ENCODE peak calls at places on chromosomes 5 and 9, in nine cellular contexts. T is NB4; S is iPS-NIHi11; Z is fibroblast of lung; Q is body of pancreas; U is T-helper 9 cell; A is M059J; G is A172; I is effector memory CD4-positive, alpha-beta T cell. O is an unnamed sample.

GRCh38 chr5:10695759-10696543 is 65.1 kb downstream of the DAP start:
- DNase-seq in T (no peak), S (no peak), Z (peak), Q (no peak), U (no peak), A (peak), G (peak), I (no peak), O (no peak)

GRCh38 chr9:87109851-87110250 is 162.5 kb upstream of the GAS1 start:
- DNase-seq in T (no peak), S (no peak), Z (peak), Q (no peak), U (no peak), A (peak), G (no peak), I (no peak), O (no peak)

GRCh38 chr9:93464876-93465275 is 11.5 kb upstream of the FAM120AOS start:
- DNase-seq in T (peak), S (no peak), Z (no peak), Q (no peak), U (no peak), A (no peak), G (no peak), I (no peak), O (no peak)

GRCh38 chr5:89849819-89850515 is 559.6 kb downstream of the CETN3 start:
- DNase-seq in T (no peak), S (no peak), Z (peak), Q (no peak), U (no peak), A (no peak), G (peak), I (no peak), O (no peak)

GRCh38 chr5:169609716-169610115 is 26.1 kb downstream of the SPDL1 start:
- DNase-seq in T (no peak), S (no peak), Z (peak), Q (no peak), U (no peak), A (peak), G (no peak), I (no peak), O (no peak)

GRCh38 chr5:106827061-106827460 is 843.7 kb downstream of the EFNA5 start:
- DNase-seq in T (no peak), S (no peak), Z (peak), Q (no peak), U (no peak), A (peak), G (no peak), I (no peak), O (no peak)

GRCh38 chr5:2869471-2869870 is 118.0 kb upstream of the IRX2 start:
- DNase-seq in T (no peak), S (no peak), Z (no peak), Q (no peak), U (no peak), A (no peak), G (no peak), I (no peak), O (no peak)

GRCh38 chr5:127683006-127683405 is 20.2 kb upstream of the CCDC192 start:
- DNase-seq in T (no peak), S (no peak), Z (peak), Q (peak), U (no peak), A (no peak), G (no peak), I (no peak), O (no peak)

GRCh38 chr5:37900692-37901091 is 60.9 kb upstream of the GDNF start:
- DNase-seq in T (peak), S (peak), Z (peak), Q (peak), U (no peak), A (peak), G (peak), I (no peak), O (peak)

GRCh38 chr9:98248737-98249474 is 6.5 kb downstream of the TBC1D2 start:
- DNase-seq in T (peak), S (no peak), Z (peak), Q (peak), U (no peak), A (peak), G (peak), I (no peak), O (peak)

GRCh38 chr5:75363726-75364495 is 26.9 kb downstream of the HMGCR start:
- DNase-seq in T (peak), S (no peak), Z (peak), Q (peak), U (no peak), A (no peak), G (no peak), I (no peak), O (peak)

GRCh38 chr9:81686614-81687520 is 2.5 kb downstream of the TLE1 start:
- DNase-seq in T (peak), S (peak), Z (peak), Q (peak), U (no peak), A (peak), G (peak), I (no peak), O (peak)

GRCh38 chr9:24464321-24464951 is 81.3 kb downstream of the IZUMO3 start:
- DNase-seq in T (no peak), S (no peak), Z (peak), Q (no peak), U (no peak), A (peak), G (peak), I (no peak), O (no peak)

GRCh38 chr5:180830253-180831138 is 27.9 kb upstream of the MGAT1 start:
- DNase-seq in T (peak), S (peak), Z (no peak), Q (peak), U (peak), A (peak), G (no peak), I (peak), O (peak)

GRCh38 chr5:23208959-23209431 is 298.4 kb upstream of the PRDM9 start:
- DNase-seq in T (peak), S (peak), Z (no peak), Q (no peak), U (no peak), A (peak), G (peak), I (no peak), O (peak)

GRCh38 chr5:15834596-15835245 is 334.7 kb downstream of the FBXL7 start:
- DNase-seq in T (no peak), S (no peak), Z (peak), Q (no peak), U (no peak), A (peak), G (peak), I (no peak), O (no peak)

GRCh38 chr9:93678199-93679019 is 102.0 kb downstream of the PHF2 start:
- DNase-seq in T (no peak), S (no peak), Z (no peak), Q (peak), U (no peak), A (no peak), G (no peak), I (no peak), O (no peak)

GRCh38 chr5:133702773-133703770 is 90.7 kb upstream of the FSTL4 start:
- DNase-seq in T (no peak), S (no peak), Z (no peak), Q (no peak), U (no peak), A (no peak), G (no peak), I (no peak), O (no peak)

GRCh38 chr9:5958273-5958672 is 57.2 kb downstream of the RANBP6 start:
- DNase-seq in T (no peak), S (no peak), Z (no peak), Q (no peak), U (no peak), A (no peak), G (no peak), I (no peak), O (no peak)

GRCh38 chr5:53425598-53426516 is 54.6 kb upstream of the FST start:
- DNase-seq in T (peak), S (peak), Z (peak), Q (peak), U (no peak), A (peak), G (peak), I (no peak), O (no peak)

GRCh38 chr9:134066923-134067851 is 639 bp downstream of the BRD3 start:
- DNase-seq in T (peak), S (peak), Z (peak), Q (peak), U (peak), A (peak), G (no peak), I (peak), O (peak)

GRCh38 chr5:108858959-108859358 is 111.3 kb downstream of the FER start:
- DNase-seq in T (peak), S (no peak), Z (peak), Q (no peak), U (no peak), A (no peak), G (no peak), I (no peak), O (no peak)

GRCh38 chr5:82882316-82882715 is 194.9 kb downstream of the TMEM167A start:
- DNase-seq in T (no peak), S (no peak), Z (no peak), Q (no peak), U (no peak), A (no peak), G (no peak), I (no peak), O (no peak)

GRCh38 chr5:24905123-24905522 is 260.3 kb upstream of the CDH10 start:
- DNase-seq in T (peak), S (no peak), Z (peak), Q (no peak), U (no peak), A (peak), G (no peak), I (no peak), O (no peak)

GRCh38 chr9:27168496-27168895 is 59.5 kb downstream of the TEK start:
- DNase-seq in T (no peak), S (no peak), Z (no peak), Q (no peak), U (no peak), A (no peak), G (no peak), I (no peak), O (no peak)

GRCh38 chr5:91864902-91865420 is 481.8 kb upstream of the ARRDC3 start:
- DNase-seq in T (no peak), S (no peak), Z (no peak), Q (no peak), U (no peak), A (no peak), G (no peak), I (no peak), O (no peak)

O was measured in mucosa of gallbladder.